ENCODE peak calls at places on chromosomes 16 and 17, in seven cellular contexts. G, V, H, L, Z, C and E are unnamed samples.

GRCh38 chr17:40937384-40937819 is at the start of gene KRT23:
- DNase-seq in G (no peak), V (no peak), H (no peak), L (peak), Z (peak), C (peak), E (no peak)

GRCh38 chr17:9890124-9890523 is 14.9 kb downstream of the RCVRN start:
- DNase-seq in G (no peak), V (peak), H (peak), L (peak), Z (peak), C (no peak), E (no peak)

GRCh38 chr17:82786427-82786826 is 34.6 kb downstream of the TBCD start:
- DNase-seq in G (no peak), V (no peak), H (no peak), L (peak), Z (no peak), C (no peak), E (no peak)

GRCh38 chr17:74097461-74098131 is 105.9 kb upstream of the RPL38 start:
- DNase-seq in G (no peak), V (no peak), H (no peak), L (no peak), Z (no peak), C (no peak), E (no peak)

GRCh38 chr17:177155-177554 is 4.3 kb downstream of the DOC2B start:
- DNase-seq in G (no peak), V (no peak), H (no peak), L (no peak), Z (no peak), C (no peak), E (no peak)

GRCh38 chr17:62678214-62678919 is 50.9 kb downstream of the MRC2 start:
- DNase-seq in G (no peak), V (no peak), H (no peak), L (no peak), Z (no peak), C (no peak), E (no peak)

GRCh38 chr16:25925466-25925865 is 233.7 kb downstream of the HS3ST4 start:
- DNase-seq in G (no peak), V (no peak), H (no peak), L (no peak), Z (no peak), C (no peak), E (no peak)

GRCh38 chr17:76869209-76869877 is 1.1 kb downstream of the MGAT5B start:
- DNase-seq in G (no peak), V (no peak), H (no peak), L (peak), Z (no peak), C (no peak), E (no peak)

GRCh38 chr17:67157732-67158639 is 87.0 kb downstream of the HELZ start:
- DNase-seq in G (peak), V (no peak), H (no peak), L (no peak), Z (peak), C (no peak), E (peak)

GRCh38 chr17:67151717-67152116 is 93.3 kb downstream of the HELZ start:
- DNase-seq in G (peak), V (no peak), H (no peak), L (no peak), Z (no peak), C (no peak), E (no peak)

GRCh38 chr17:82367724-82368524 is 3.6 kb upstream of the UTS2R start:
- DNase-seq in G (peak), V (no peak), H (peak), L (peak), Z (peak), C (no peak), E (no peak)

GRCh38 chr17:17682293-17682736 is 1.1 kb downstream of the RAI1 start:
- DNase-seq in G (no peak), V (no peak), H (no peak), L (no peak), Z (no peak), C (no peak), E (peak)

GRCh38 chr16:4675864-4676786 is 17.2 kb upstream of the NUDT16L1 start:
- DNase-seq in G (no peak), V (no peak), H (no peak), L (no peak), Z (peak), C (no peak), E (no peak)

GRCh38 chr16:12336158-12336557 is 359.6 kb downstream of the SNX29 start:
- DNase-seq in G (no peak), V (no peak), H (no peak), L (no peak), Z (no peak), C (no peak), E (no peak)

GRCh38 chr17:2400877-2401425 is at the start of gene MNT:
- DNase-seq in G (peak), V (peak), H (peak), L (peak), Z (peak), C (peak), E (peak)

GRCh38 chr17:2004435-2004952 is 20.6 kb downstream of the RTN4RL1 start:
- DNase-seq in G (no peak), V (no peak), H (no peak), L (no peak), Z (no peak), C (no peak), E (no peak)

GRCh38 chr16:12458591-12459400 is 344.9 kb downstream of the CPPED1 start:
- DNase-seq in G (no peak), V (no peak), H (no peak), L (no peak), Z (no peak), C (no peak), E (no peak)

GRCh38 chr16:73071131-73071940 is 23.4 kb upstream of the ZFHX3 start:
- DNase-seq in G (no peak), V (peak), H (no peak), L (peak), Z (peak), C (no peak), E (peak)

GRCh38 chr17:35188111-35188510 is 6.1 kb downstream of the SLC35G3 start:
- DNase-seq in G (no peak), V (no peak), H (no peak), L (no peak), Z (no peak), C (no peak), E (no peak)

GRCh38 chr17:73528679-73529078 is 115.6 kb downstream of the SDK2 start:
- DNase-seq in G (no peak), V (no peak), H (no peak), L (no peak), Z (no peak), C (no peak), E (no peak)

GRCh38 chr16:1335211-1335971 is 1.9 kb downstream of the BAIAP3 start:
- DNase-seq in G (no peak), V (no peak), H (no peak), L (no peak), Z (no peak), C (no peak), E (no peak)

GRCh38 chr17:48100160-48100559 is 1.1 kb downstream of the CBX1 start:
- DNase-seq in G (peak), V (no peak), H (no peak), L (no peak), Z (no peak), C (peak), E (peak)

GRCh38 chr16:17511340-17511739 is 40.6 kb upstream of the XYLT1 start:
- DNase-seq in G (peak), V (no peak), H (no peak), L (no peak), Z (no peak), C (no peak), E (no peak)

GRCh38 chr17:81903896-81904599 is 2.0 kb downstream of the NPB start:
- DNase-seq in G (no peak), V (no peak), H (no peak), L (no peak), Z (no peak), C (no peak), E (no peak)

GRCh38 chr16:84482001-84482891 is 22.2 kb downstream of the MEAK7 start:
- DNase-seq in G (no peak), V (no peak), H (no peak), L (no peak), Z (no peak), C (no peak), E (no peak)

GRCh38 chr16:82203198-82203597 is 33.2 kb upstream of the MPHOSPH6 start:
- DNase-seq in G (no peak), V (no peak), H (no peak), L (no peak), Z (no peak), C (no peak), E (no peak)

GRCh38 chr17:27345141-27345904 is 51.4 kb downstream of the WSB1 start:
- DNase-seq in G (peak), V (peak), H (peak), L (peak), Z (peak), C (peak), E (peak)

GRCh38 chr17:64938925-64939474 is 19.7 kb upstream of the LRRC37A3 start:
- DNase-seq in G (peak), V (no peak), H (peak), L (peak), Z (peak), C (peak), E (peak)

GRCh38 chr17:49741009-49741691 is 22.8 kb downstream of the FAM117A start:
- DNase-seq in G (peak), V (no peak), H (no peak), L (no peak), Z (no peak), C (no peak), E (peak)

DNA sequence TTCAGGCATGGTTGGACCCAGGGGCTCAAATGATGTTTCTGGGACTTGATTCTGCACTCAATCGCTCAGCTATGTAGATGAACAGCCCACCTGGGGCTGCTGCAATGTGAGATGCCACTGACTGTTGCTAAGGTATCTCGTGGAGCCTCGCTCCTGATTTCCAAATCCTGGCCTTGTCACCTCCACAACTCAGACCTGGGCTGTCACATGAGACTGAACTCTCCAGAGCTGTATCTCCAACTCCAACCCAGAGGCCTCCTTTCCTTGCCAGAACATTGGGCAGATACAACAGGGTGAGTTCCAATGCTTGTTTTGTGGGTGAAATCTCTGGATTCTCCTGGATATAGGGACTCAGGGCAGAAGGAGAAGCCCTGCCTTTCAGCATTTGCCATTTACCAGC is 79.5 kb downstream of the GNAO1 start:
- DNase-seq in G (no peak), V (no peak), H (no peak), L (no peak), Z (no peak), C (no peak), E (no peak)
- H3K27ac ChIP-seq in G (no peak), V (no peak), H (no peak), L (no peak), Z (no peak), C (no peak), E (no peak)

GRCh38 chr17:39092672-39093250 is 58.7 kb downstream of the PLXDC1 start:
- DNase-seq in G (no peak), V (no peak), H (no peak), L (no peak), Z (no peak), C (no peak), E (no peak)

GRCh38 chr17:39097159-39097519 is 54.3 kb downstream of the PLXDC1 start:
- DNase-seq in G (no peak), V (no peak), H (no peak), L (no peak), Z (no peak), C (no peak), E (no peak)

GRCh38 chr17:39095309-39095686 is 56.1 kb downstream of the PLXDC1 start:
- DNase-seq in G (no peak), V (no peak), H (no peak), L (no peak), Z (no peak), C (no peak), E (no peak)

GRCh38 chr17:39096435-39097158 is 54.8 kb downstream of the PLXDC1 start:
- DNase-seq in G (no peak), V (no peak), H (no peak), L (no peak), Z (no peak), C (no peak), E (no peak)

DNA sequence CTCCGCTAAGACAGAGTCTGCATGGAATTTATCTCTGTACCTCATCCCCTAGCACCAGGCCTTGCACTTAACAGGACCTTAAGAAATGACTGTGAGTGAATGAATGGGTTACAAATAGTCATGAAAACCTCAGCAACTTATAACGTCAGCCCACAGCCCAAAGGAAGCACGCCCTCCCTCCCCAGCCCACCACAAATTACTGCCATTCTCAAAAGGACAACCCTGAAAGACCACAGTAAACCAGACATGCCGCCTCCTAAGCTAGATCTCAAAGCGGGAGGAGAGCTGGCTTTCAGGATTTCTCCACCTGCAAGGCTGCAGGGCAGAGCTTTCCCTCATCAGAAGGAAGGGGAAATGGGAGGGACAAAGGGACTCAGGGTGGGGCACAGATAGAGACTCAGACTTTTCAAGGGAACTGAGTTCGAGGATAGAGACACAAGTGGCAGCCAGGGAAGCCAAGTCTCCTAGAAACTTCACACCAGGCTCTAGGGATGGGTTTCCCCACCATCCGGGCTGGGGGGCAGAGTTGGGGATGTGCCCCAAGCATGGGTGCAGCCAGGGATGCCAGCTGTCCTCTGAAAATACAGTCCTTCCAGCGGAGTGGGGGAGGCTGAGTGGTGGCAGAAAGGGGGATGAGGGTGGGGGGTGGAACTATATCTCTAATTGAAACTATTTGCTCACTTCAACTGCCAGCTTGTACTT is 56.7 kb downstream of the PLXDC1 start:
- DNase-seq in G (no peak), V (no peak), H (no peak), L (no peak), Z (no peak), C (no peak), E (no peak)
- H2AK5ac ChIP-seq in G (no peak), V (no peak), H (no peak), L (no peak), Z (no peak), C (no peak), E (no peak)

DNA sequence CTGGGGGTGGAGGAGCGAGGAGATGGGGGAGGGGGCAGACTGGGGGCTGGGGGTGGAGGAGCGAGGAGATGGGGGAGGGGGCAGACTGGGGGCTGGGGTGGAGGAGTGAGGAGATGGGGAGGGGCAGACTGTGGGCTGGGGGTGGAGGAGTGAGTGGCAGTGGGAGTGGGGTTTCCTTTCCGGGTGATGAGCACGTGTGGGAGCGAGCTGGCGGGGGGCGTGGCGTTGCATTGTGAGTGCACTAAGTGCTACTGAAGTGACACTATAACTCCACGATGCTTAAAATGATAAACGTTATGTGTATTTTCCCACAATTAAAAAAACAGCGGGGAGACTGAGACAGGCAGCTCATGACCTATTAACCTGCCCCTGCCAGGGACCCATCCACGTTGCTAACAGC is 46.3 kb downstream of the CBFA2T3 start:
- DNase-seq in G (no peak), V (no peak), H (no peak), L (no peak), Z (no peak), C (no peak), E (no peak)
- H3K9ac ChIP-seq in G (no peak), V (no peak), H (no peak), L (no peak), Z (no peak), C (no peak), E (no peak)

DNA sequence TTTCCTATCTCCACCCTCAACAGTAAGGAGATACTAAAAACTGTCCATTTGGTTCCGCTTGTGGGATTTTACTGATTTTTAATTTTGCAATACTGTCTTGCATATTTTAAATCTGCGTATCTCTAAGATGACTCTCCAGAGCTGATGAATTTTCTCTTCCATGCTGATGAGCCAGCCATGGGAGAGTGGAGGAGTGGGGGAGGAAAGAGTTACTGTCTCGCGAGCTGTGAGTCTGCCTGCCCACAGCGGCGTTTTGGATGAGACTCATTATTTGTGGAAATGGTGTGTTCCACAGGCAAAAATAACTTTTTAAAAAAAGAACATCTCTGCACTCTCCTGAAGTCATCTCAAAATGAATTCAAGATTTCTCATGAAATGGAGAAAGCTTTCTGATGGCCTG is 34.6 kb upstream of the MYOCD start:
- DNase-seq in G (peak), V (no peak), H (no peak), L (no peak), Z (no peak), C (no peak), E (no peak)
- H3K27ac ChIP-seq in G (no peak), V (no peak), H (no peak), L (no peak), Z (no peak), C (peak), E (no peak)

GRCh38 chr17:57808882-57809281 is 41.0 kb downstream of the MRPS23 start:
- DNase-seq in G (no peak), V (no peak), H (no peak), L (peak), Z (no peak), C (no peak), E (no peak)
- H2AK5ac ChIP-seq in G (no peak), V (no peak), H (no peak), L (no peak), Z (no peak), C (no peak), E (no peak)